ENCODE peak calls at places on chromosomes 11 and 22, in six cellular contexts. X is IMR-90; O is psoas muscle; L is CD4-positive, alpha-beta T cell; V is right lobe of liver; Z is brain microvascular endothelial cell. Y is an unnamed sample.

GRCh38 chr22:37802310-37803194 is 5.2 kb upstream of the GCAT start:
- DNase-seq in Z (no peak), V (no peak), L (no peak), X (peak), O (peak), Y (no peak)

GRCh38 chr11:8604078-8604723 is 10.2 kb upstream of the STK33 start:
- DNase-seq in Z (peak), V (no peak), L (no peak), O (peak), X (peak), Y (peak)

GRCh38 chr11:123564225-123564624 is 90.2 kb downstream of the SCN3B start:
- DNase-seq in L (no peak), Z (no peak), O (no peak), X (no peak), V (no peak), Y (no peak)

GRCh38 chr11:103888541-103888951 is 147.9 kb upstream of the DDI1 start:
- DNase-seq in X (no peak), Z (no peak), O (no peak), V (no peak), L (no peak), Y (no peak)

GRCh38 chr11:120715239-120715638 is 203.7 kb downstream of the GRIK4 start:
- DNase-seq in X (no peak), O (no peak), Z (no peak), L (no peak), V (no peak), Y (no peak)

GRCh38 chr22:46203590-46203980 is 46.5 kb downstream of the CDPF1 start:
- DNase-seq in X (no peak), Z (no peak), L (no peak), O (no peak), V (no peak), Y (no peak)

GRCh38 chr11:34308049-34308692 is 49.6 kb downstream of the ABTB2 start:
- DNase-seq in O (no peak), L (no peak), Z (no peak), X (peak), V (no peak), Y (peak)

GRCh38 chr11:40338739-40339138 is 1120.7 kb downstream of the LRRC4C start:
- DNase-seq in X (peak), O (no peak), Z (peak), V (no peak), L (no peak), Y (peak)

GRCh38 chr11:95690100-95690499 is 99.5 kb downstream of the FAM76B start:
- DNase-seq in O (no peak), L (no peak), V (no peak), Z (no peak), X (no peak), Y (no peak)

GRCh38 chr11:14357843-14358728 is 897 bp downstream of the RRAS2 start:
- DNase-seq in X (peak), Z (peak), L (peak), O (peak), V (peak), Y (peak)

GRCh38 chr11:84906995-84907394 is 720.1 kb downstream of the DLG2 start:
- DNase-seq in L (no peak), V (no peak), Z (peak), O (no peak), X (peak), Y (no peak)

GRCh38 chr11:114215428-114215827 is 80.8 kb upstream of the NNMT start:
- DNase-seq in X (no peak), O (no peak), L (no peak), V (no peak), Z (no peak), Y (no peak)

DNA sequence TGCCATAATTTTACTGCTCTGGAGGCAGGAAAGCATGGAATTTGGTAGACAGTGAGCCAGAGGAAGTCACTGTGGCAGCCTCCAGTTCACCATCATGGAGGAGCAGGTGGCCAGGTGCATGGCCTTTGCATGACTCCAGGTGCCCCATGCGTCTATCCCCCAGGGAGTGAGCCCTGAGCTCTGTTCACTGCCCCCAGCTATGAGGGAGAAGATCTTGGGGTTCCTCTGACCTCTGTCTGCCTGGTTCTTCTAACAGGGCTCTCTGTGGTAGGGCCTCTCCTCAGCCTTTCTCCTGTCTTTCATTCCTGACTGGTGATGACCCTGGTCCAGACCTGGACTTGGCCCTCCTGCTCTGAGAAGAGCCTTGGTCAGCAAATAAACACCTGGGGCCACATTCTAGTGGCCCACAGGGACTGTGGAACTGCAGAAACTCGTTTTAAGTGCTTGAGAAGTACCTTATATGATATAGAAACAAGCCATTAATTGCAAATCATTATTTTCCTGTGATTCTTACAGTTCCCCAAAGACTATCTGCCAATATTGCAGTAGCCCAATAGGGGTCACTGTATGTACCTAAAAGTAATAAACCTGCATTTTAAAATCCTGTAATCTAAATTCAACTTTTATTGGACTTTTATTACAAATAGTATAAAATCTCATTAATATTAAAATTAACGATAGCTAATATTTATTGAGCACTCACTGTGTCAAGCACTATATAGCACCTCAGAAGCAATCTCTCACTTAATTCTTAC is 120.0 kb upstream of the SYT13 start:
- DNase-seq in L (no peak), V (no peak), O (no peak), X (peak), Z (peak), Y (no peak)
- TF ChIP-seq CTCF in L (no peak), V (peak), O (peak), X (peak), Z (peak), Y (peak)

DNA sequence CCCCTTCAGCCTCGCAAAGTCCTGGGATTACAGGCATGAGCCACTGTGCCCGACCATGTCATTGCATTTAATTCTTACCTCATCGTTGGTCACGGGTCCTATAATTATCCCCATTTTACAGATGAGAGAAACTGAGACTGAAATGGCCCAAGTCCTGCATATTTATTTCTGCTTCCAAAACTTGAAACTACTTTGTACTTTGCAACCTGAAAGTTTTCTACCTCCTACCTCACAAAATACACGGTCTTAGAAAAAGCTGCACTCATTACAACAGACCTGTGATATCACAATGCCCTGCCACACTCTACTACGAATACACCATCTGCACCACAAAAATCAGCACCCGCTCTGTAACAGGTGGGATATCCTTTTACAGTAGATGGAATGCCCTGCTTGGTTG is 189.1 kb downstream of the ADAMTS15 start:
- DNase-seq in X (no peak), V (no peak), O (no peak), L (no peak), Z (no peak), Y (no peak)
- H3K27ac ChIP-seq in X (peak), V (peak), O (no peak), L (no peak), Z (peak), Y (peak)

DNA sequence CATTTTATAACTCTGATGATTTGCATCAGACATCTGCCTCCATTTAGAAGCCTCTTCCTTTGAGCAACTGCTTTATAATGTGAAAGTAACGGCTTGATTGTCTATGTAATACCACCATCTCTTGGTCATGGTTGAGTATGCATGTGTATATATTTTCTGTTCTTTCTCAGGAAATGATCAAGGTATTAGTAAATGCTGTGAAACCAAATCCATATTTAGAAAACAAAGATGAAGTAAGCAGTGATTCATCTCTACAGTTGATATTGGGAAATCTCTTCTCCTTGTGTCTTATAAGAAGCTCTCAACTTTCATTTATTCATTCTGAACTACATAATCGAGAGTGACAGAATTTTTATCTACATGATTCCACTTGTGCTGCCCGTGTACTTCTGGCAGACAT is 104.6 kb upstream of the ANO3 start:
- DNase-seq in L (no peak), X (peak), O (no peak), Z (peak), V (no peak), Y (peak)
- TF ChIP-seq CTCF in L (no peak), X (peak), O (peak), Z (peak), V (peak), Y (peak)

DNA sequence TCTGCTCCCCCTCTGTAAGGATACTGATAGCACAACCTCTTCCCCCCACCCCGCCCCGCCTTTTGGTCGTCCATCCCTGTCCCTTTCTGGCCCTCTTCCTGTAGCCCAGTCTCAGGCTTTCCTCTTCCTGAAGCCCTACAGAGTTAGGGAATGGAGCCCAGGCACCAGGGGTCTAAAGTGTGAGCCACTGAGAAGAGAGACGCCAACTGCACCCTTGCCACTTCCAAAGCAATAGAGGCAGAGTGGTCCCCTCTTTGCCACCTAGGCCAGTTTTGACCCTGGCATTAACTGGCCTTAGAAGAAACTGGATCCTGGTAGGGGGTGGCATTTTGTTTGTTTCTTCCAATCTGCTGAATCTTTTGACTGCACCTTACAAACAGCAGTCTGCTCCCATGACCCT is 9.8 kb upstream of the GRK2 start:
- DNase-seq in Z (no peak), O (no peak), L (no peak), X (no peak), V (no peak), Y (no peak)
- H3K27ac ChIP-seq in Z (no peak), O (no peak), L (no peak), X (no peak), V (peak), Y (peak)

DNA sequence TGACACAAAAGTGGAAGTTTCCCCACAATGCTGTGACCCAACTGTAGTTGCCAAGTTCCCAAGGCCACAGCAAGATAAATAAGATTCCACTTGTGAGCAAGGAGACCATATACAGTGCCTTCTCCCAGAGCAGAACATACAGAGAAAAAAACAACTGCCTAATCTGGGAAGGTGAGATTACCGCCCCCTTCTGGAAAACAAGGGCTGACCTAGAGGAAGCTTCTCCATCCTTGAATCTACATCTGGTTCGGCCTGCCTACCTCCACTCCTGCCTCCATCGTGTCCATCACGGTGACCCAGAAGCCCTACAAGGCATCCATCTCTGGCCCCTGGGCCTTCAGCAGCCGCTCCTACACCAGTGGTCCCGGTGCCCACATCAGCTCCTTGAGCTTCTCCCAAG is 6.1 kb upstream of the RNASEH2C start:
- DNase-seq in L (no peak), O (no peak), Z (no peak), V (no peak), X (no peak), Y (no peak)
- TF ChIP-seq CTCF in L (no peak), O (no peak), Z (no peak), V (no peak), X (no peak), Y (no peak)

GRCh38 chr11:61757213-61757862 is 4.9 kb downstream of the MYRF start:
- DNase-seq in Z (no peak), L (no peak), V (peak), O (no peak), X (no peak), Y (no peak)

GRCh38 chr11:61754534-61755482 is 2.4 kb downstream of the MYRF start:
- DNase-seq in L (no peak), Z (peak), X (peak), V (no peak), O (no peak), Y (no peak)

GRCh38 chr11:61756452-61757212 is 4.2 kb downstream of the MYRF start:
- DNase-seq in X (peak), L (peak), V (peak), O (no peak), Z (peak), Y (no peak)

GRCh38 chr11:61753672-61754071 is 1.2 kb downstream of the MYRF start:
- DNase-seq in L (no peak), O (no peak), V (no peak), X (no peak), Z (no peak), Y (no peak)

GRCh38 chr11:61756147-61756451 is 3.7 kb downstream of the MYRF start:
- DNase-seq in V (no peak), L (no peak), O (no peak), Z (no peak), X (no peak), Y (no peak)
- H3K27ac ChIP-seq in V (peak), L (no peak), O (no peak), Z (peak), X (no peak), Y (no peak)

GRCh38 chr11:32566527-32566926 is 17.1 kb upstream of the EIF3M start:
- DNase-seq in X (no peak), Z (no peak), O (no peak), V (no peak), L (no peak), Y (no peak)

GRCh38 chr11:32555885-32556284 is 27.7 kb upstream of the EIF3M start:
- DNase-seq in Z (no peak), O (no peak), V (no peak), X (no peak), L (no peak), Y (no peak)

GRCh38 chr11:32562839-32563599 is 20.6 kb upstream of the EIF3M start:
- DNase-seq in L (no peak), X (peak), Z (no peak), V (no peak), O (no peak), Y (no peak)

GRCh38 chr11:32563600-32563959 is 20.1 kb upstream of the EIF3M start:
- DNase-seq in X (no peak), O (no peak), L (no peak), V (no peak), Z (no peak), Y (no peak)

GRCh38 chr11:32561835-32562234 is 21.8 kb upstream of the EIF3M start:
- DNase-seq in L (no peak), O (no peak), Z (no peak), X (no peak), V (no peak), Y (no peak)
- TF ChIP-seq CTCF in L (no peak), O (no peak), Z (no peak), X (no peak), V (no peak), Y (no peak)

GRCh38 chr22:27746918-27747317 is 54.6 kb downstream of the MN1 start:
- DNase-seq in X (no peak), L (no peak), Z (no peak), O (no peak), V (no peak), Y (no peak)
- H3K27ac ChIP-seq in X (no peak), L (no peak), Z (no peak), O (no peak), V (no peak), Y (peak)

GRCh38 chr11:134244593-134244992 is 8.6 kb downstream of the THYN1 start:
- DNase-seq in Z (no peak), V (no peak), L (no peak), O (no peak), X (peak), Y (no peak)
- TF ChIP-seq CTCF in Z (peak), V (peak), L (peak), O (peak), X (peak), Y (peak)